ENCODE peak calls at places on chromosomes 3 and 15, in nine cellular contexts. K is SW480; A is T-helper 9 cell; O is NCI-H187 treated with DMSO at 0.1 percent for 48 hours; H is amygdala; J is HT1080; T is sigmoid colon; M is GF-D8; N is CD4-positive, alpha-beta memory T cell. P is an unnamed sample.

GRCh38 chr15:60392986-60393811 is 4.6 kb downstream of the ANXA2 start:
- DNase-seq in K (peak; percentile 98), A (no peak), O (peak; percentile 8), H (no peak), J (peak; percentile 100), T (peak; percentile 92), M (no peak), N (no peak), P (peak; percentile 34)

GRCh38 chr3:156626104-156626503 is 48.3 kb upstream of the TIPARP start:
- DNase-seq in K (peak; percentile 89), A (no peak), O (peak; percentile 37), H (no peak), J (peak; percentile 87), T (no peak), M (no peak), N (no peak), P (peak; percentile 87)

GRCh38 chr3:165855581-165855980 is 18.4 kb upstream of the BCHE start:
- DNase-seq in K (no peak), A (no peak), O (no peak), H (no peak), J (peak; percentile 67), T (no peak), M (no peak), N (no peak), P (no peak)

GRCh38 chr3:175748087-175748732 is 889.1 kb downstream of the NAALADL2 start:
- DNase-seq in K (no peak), A (no peak), O (no peak), H (no peak), J (peak; percentile 56), T (no peak), M (no peak), N (no peak), P (no peak)

GRCh38 chr3:111227216-111227615 is 155.6 kb downstream of the NECTIN3 start:
- DNase-seq in K (no peak), A (no peak), O (no peak), H (no peak), J (peak; percentile 94), T (no peak), M (no peak), N (no peak), P (no peak)

GRCh38 chr3:61439116-61439459 is 122.3 kb upstream of the PTPRG start:
- DNase-seq in K (no peak), A (no peak), O (no peak), H (no peak), J (no peak), T (no peak), M (no peak), N (no peak), P (no peak)

GRCh38 chr15:48384616-48385015 is 53.4 kb downstream of the DUT start:
- DNase-seq in K (peak; percentile 17), A (no peak), O (no peak), H (no peak), J (peak; percentile 57), T (no peak), M (no peak), N (no peak), P (no peak)

GRCh38 chr15:57611938-57612337 is 20.2 kb downstream of the MYZAP start:
- DNase-seq in K (peak; percentile 60), A (no peak), O (no peak), H (no peak), J (peak; percentile 61), T (peak; percentile 77), M (no peak), N (no peak), P (no peak)

GRCh38 chr3:177491301-177492031 is 294.2 kb upstream of the TBL1XR1 start:
- DNase-seq in K (no peak), A (no peak), O (no peak), H (peak; percentile 24), J (peak; percentile 38), T (no peak), M (no peak), N (no peak), P (no peak)

GRCh38 chr15:78040653-78041244 is 36.8 kb downstream of the TBC1D2B start:
- DNase-seq in K (no peak), A (no peak), O (no peak), H (no peak), J (no peak), T (no peak), M (no peak), N (no peak), P (no peak)

GRCh38 chr15:26029146-26029545 is 166.0 kb upstream of the ATP10A start:
- DNase-seq in K (no peak), A (no peak), O (no peak), H (no peak), J (no peak), T (no peak), M (no peak), N (no peak), P (no peak)

GRCh38 chr3:49296781-49297420 is 19.9 kb upstream of the C3orf62 start:
- DNase-seq in K (no peak), A (no peak), O (no peak), H (no peak), J (no peak), T (peak; percentile 83), M (no peak), N (no peak), P (no peak)

GRCh38 chr3:18349197-18349798 is 75.8 kb downstream of the SATB1 start:
- DNase-seq in K (no peak), A (no peak), O (no peak), H (no peak), J (no peak), T (no peak), M (no peak), N (no peak), P (no peak)